ENCODE peak calls at places on chromosomes 12 and 14, in six cellular contexts. H is SK-N-SH, D is hepatocyte, Q is IMR-90, F is PC-3, S is endothelial cell of umbilical vein. O is an unnamed sample.

GRCh38 chr14:93969082-93969828 is 7.1 kb downstream of the ASB2 start:
- DNase-seq in S (no peak), F (no peak), H (no peak), D (no peak), Q (no peak), O (no peak)

GRCh38 chr12:17016116-17016864 is 410.3 kb upstream of the LMO3 start:
- DNase-seq in S (no peak), D (no peak), H (no peak), Q (no peak), F (peak), O (no peak)

GRCh38 chr12:41919526-41920305 is 225.0 kb downstream of the GXYLT1 start:
- DNase-seq in H (peak), F (no peak), D (no peak), S (no peak), Q (no peak), O (no peak)

GRCh38 chr12:91978143-91978542 is 167.5 kb downstream of the BTG1 start:
- DNase-seq in H (no peak), F (no peak), S (no peak), Q (peak), D (no peak), O (no peak)

GRCh38 chr14:100132161-100132902 is 27.1 kb downstream of the DEGS2 start:
- DNase-seq in F (no peak), H (peak), Q (no peak), S (no peak), D (no peak), O (no peak)

GRCh38 chr14:67547224-67547780 is 14.2 kb downstream of the PLEKHH1 start:
- DNase-seq in Q (no peak), H (no peak), D (no peak), F (no peak), S (no peak), O (no peak)

GRCh38 chr14:66434464-66434863 is 51.7 kb upstream of the CCDC196 start:
- DNase-seq in H (no peak), F (peak), Q (no peak), D (no peak), S (no peak), O (no peak)

GRCh38 chr14:63134801-63135200 is 69.4 kb upstream of the RHOJ start:
- DNase-seq in Q (peak), H (peak), F (peak), D (peak), S (peak), O (peak)

GRCh38 chr12:11879306-11879705 is 191.4 kb upstream of the BCL2L14 start:
- DNase-seq in D (no peak), H (no peak), F (peak), S (peak), Q (peak), O (no peak)

GRCh38 chr14:69711065-69711464 is 55.9 kb upstream of the SRSF5 start:
- DNase-seq in S (no peak), H (no peak), D (no peak), F (no peak), Q (peak), O (no peak)

GRCh38 chr12:32437095-32437515 is 37.7 kb downstream of the FGD4 start:
- DNase-seq in Q (peak), S (peak), F (peak), D (peak), H (no peak), O (peak)

GRCh38 chr12:116434155-116435065 is 124.8 kb upstream of the MAP1LC3B2 start:
- DNase-seq in H (peak), Q (peak), D (peak), F (peak), S (peak), O (peak)

GRCh38 chr12:109961612-109962011 is 34.6 kb downstream of the GIT2 start:
- DNase-seq in D (no peak), H (no peak), Q (no peak), F (peak), S (no peak), O (no peak)
- H3K4me2 ChIP-seq in D (no peak), H (no peak), Q (no peak), F (no peak), S (no peak), O (no peak)

GRCh38 chr14:56414231-56414630 is 165.4 kb upstream of the TMEM260 start:
- DNase-seq in S (peak), Q (no peak), D (no peak), F (no peak), H (no peak), O (no peak)
- H3K4me2 ChIP-seq in S (no peak), Q (no peak), D (no peak), F (no peak), H (no peak), O (no peak)

DNA sequence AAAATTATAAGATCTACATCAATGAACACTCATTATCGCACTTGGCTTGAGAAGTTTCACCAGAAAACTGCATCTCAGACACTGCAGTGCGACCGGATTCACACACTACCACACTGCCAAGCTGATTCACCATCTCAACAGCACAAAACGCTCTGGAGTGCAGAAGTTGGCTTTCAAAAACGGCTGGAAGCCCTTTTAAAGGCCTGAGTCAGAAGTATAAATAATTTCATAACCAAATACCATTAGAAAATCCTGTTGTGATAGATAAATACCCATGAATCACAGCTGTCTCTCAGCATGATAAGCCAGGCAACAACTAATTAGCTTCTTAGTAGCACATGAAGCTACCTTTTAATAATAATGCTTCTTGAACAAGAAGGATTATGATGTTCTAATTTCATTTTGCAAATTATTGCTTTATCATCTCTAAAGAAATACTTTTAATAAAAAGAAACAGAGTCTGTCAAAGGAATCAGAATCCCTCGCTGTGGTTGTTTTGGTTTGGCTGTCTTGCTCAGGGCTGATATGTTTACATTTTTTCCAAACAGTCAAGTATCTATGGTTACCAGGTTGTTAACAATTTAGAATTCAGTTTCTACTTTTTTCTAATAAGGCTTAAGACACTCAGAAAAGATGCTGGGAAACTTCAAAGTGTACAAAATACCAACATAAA is 51.2 kb downstream of the SLC2A13 start:
- DNase-seq in Q (peak), F (peak), S (no peak), H (no peak), D (peak), O (peak)
- H3K4me2 ChIP-seq in Q (peak), F (no peak), S (no peak), H (no peak), D (peak), O (peak)

DNA sequence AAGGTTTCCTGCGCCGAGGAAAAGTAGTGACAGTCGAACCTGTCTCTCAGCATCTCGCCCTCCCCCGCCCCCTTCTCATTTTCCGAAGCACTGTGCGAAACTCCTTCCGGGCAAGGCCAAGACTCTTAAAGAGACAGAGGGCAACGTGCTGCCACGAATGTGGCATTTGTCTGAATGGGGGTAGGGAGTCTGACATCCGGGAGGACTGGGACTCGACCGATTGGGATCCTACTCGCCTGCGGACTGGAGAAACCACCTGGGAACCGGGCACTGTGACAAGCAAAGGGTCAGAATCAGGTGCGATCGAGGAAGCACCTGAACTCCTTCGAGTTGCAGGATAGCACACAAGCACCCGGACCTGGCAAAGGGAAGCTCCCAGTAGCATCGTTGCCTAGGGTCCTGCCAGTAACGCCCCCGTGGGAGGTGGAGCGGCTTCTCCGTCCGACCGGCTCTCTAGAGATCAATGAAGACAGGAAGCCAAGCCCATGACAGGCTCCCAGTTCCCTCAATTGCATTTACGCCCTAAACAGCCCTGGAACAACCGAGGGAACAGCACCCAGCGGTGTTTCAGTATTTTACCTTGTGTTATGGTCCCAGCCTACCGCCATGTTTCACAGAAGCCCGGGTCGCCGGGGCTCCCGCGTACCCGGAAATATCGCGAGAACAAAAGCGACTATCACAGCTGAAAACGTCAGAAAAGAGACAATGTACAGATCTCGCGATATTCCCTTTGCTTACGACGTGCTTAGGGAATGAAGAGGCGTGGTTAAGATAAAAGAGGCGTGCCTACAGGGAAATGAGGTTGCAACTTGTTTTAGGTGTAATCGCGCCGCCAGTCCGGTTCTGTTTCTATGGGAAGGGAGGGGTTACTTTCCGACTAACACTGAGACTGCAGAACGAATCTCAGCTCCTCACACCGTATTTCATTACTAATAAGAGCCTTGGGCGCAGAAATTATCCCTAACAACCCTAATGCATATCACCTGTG is at the start of gene ERGIC2:
- DNase-seq in H (peak), D (peak), S (peak), F (peak), Q (peak), O (peak)
- H3K4me2 ChIP-seq in H (peak), D (peak), S (peak), F (peak), Q (peak), O (peak)

GRCh38 chr12:104596128-104596799 is 139.5 kb downstream of the CHST11 start:
- DNase-seq in H (no peak), D (peak), S (no peak), F (no peak), Q (peak), O (peak)
- H3K4me2 ChIP-seq in H (peak), D (peak), S (no peak), F (no peak), Q (peak), O (peak)

GRCh38 chr14:91300283-91300841 is 55.9 kb upstream of the GPR68 start:
- DNase-seq in H (no peak), F (peak), S (no peak), Q (peak), D (no peak), O (no peak)
- H3K4me2 ChIP-seq in H (no peak), F (peak), S (no peak), Q (no peak), D (no peak), O (no peak)

GRCh38 chr14:87034680-87035079 is 958.3 kb downstream of the GALC start:
- DNase-seq in H (no peak), D (no peak), Q (no peak), S (no peak), F (no peak), O (no peak)
- H3K4me2 ChIP-seq in H (no peak), D (no peak), Q (no peak), S (no peak), F (no peak), O (no peak)

GRCh38 chr14:22536853-22537338 is 52.1 kb downstream of the DAD1 start:
- DNase-seq in H (no peak), D (peak), S (peak), Q (peak), F (peak), O (peak)
- H3K4me2 ChIP-seq in H (peak), D (no peak), S (peak), Q (peak), F (peak), O (peak)

O was measured in A549.